ENCODE peak calls at places on chromosomes 7 and 10, in nine cellular contexts. A is ELR; C is activated CD4-positive, alpha-beta T cell treated with anti-CD3 and anti-CD28 coated beads, Interleukin-2, amount 50 U/mL, for 24 hours; H is T follicular helper cell; U is amniotic stem cell; R is hypothalamus; I is H54; E is Right ventricle myocardium superior; Y is psoas muscle. X is an unnamed sample.

GRCh38 chr10:84668186-84668763 is 339.9 kb downstream of the CCSER2 start:
- DNase-seq in Y (no peak), A (no peak), H (no peak), R (no peak), E (no peak), C (no peak), U (no peak), I (no peak), X (no peak)

GRCh38 chr10:24622781-24623301 is 100.8 kb downstream of the ARHGAP21 start:
- DNase-seq in A (no peak), I (no peak), U (no peak), R (no peak), C (no peak), Y (no peak), H (peak), E (no peak), X (no peak)

GRCh38 chr10:91596821-91597396 is 36.0 kb downstream of the PPP1R3C start:
- DNase-seq in A (peak), E (no peak), U (no peak), R (no peak), C (no peak), I (no peak), Y (no peak), H (no peak), X (no peak)

GRCh38 chr10:30995081-30995480 is 36.6 kb downstream of the ZNF438 start:
- DNase-seq in C (no peak), U (no peak), Y (no peak), I (no peak), H (no peak), E (no peak), A (no peak), R (no peak), X (no peak)

GRCh38 chr7:6637544-6638229 is 569 bp downstream of the ZNF316 start:
- DNase-seq in E (no peak), I (peak), H (peak), R (no peak), Y (no peak), C (no peak), A (peak), U (no peak), X (no peak)

GRCh38 chr7:159105845-159106614 is 38.6 kb downstream of the VIPR2 start:
- DNase-seq in I (peak), R (no peak), U (no peak), E (peak), C (no peak), H (no peak), A (no peak), Y (peak), X (no peak)

GRCh38 chr7:98354052-98354451 is 46.8 kb downstream of the BAIAP2L1 start:
- DNase-seq in C (no peak), H (no peak), Y (no peak), U (no peak), A (peak), R (no peak), I (no peak), E (no peak), X (no peak)

GRCh38 chr7:151033864-151034249 is 5.6 kb downstream of the ABCB8 start:
- DNase-seq in E (no peak), H (no peak), R (no peak), A (no peak), U (no peak), Y (no peak), C (no peak), I (no peak), X (no peak)

GRCh38 chr10:69994262-69994661 is 58.4 kb upstream of the MACROH2A2 start:
- DNase-seq in Y (no peak), C (no peak), H (no peak), E (no peak), R (peak), U (no peak), I (peak), A (peak), X (no peak)

GRCh38 chr7:40394382-40394781 is 259.6 kb downstream of the SUGCT start:
- DNase-seq in U (no peak), E (no peak), I (no peak), H (no peak), Y (no peak), R (no peak), A (no peak), C (no peak), X (no peak)

GRCh38 chr7:33831389-33832118 is 73.8 kb upstream of the BMPER start:
- DNase-seq in Y (peak), E (peak), C (no peak), U (no peak), H (no peak), A (no peak), R (no peak), I (no peak), X (no peak)

GRCh38 chr10:113709221-113709838 is 29.6 kb downstream of the CASP7 start:
- DNase-seq in E (no peak), H (no peak), I (peak), R (peak), C (no peak), Y (no peak), A (peak), U (peak), X (peak)

GRCh38 chr10:266974-267425 is 131.7 kb downstream of the ZMYND11 start:
- DNase-seq in C (no peak), A (peak), H (no peak), Y (no peak), R (no peak), U (no peak), E (no peak), I (no peak), X (no peak)

GRCh38 chr7:29839302-29839701 is 33.0 kb downstream of the WIPF3 start:
- DNase-seq in A (peak), R (no peak), E (peak), H (no peak), I (peak), C (no peak), U (no peak), Y (peak), X (peak)